ENCODE peak calls at places on chromosomes 3 and 15, in eight cellular contexts. S is astrocyte of the spinal cord, J is Caco-2, T is IMR-90, C is ovary, E is A549, Z is adrenal gland, L is GM12865. R is an unnamed sample.

GRCh38 chr15:78619022-78619950 is 1.5 kb downstream of the CHRNA3 start:
- DNase-seq in T (no peak), C (peak), J (no peak), L (no peak), E (no peak), Z (no peak), S (no peak), R (no peak)

GRCh38 chr3:66800941-66801545 is 197.1 kb upstream of the KBTBD8 start:
- DNase-seq in Z (no peak), S (peak), C (no peak), L (no peak), J (no peak), E (no peak), T (peak), R (no peak)

GRCh38 chr3:107845355-107846281 is 245.2 kb downstream of the CD47 start:
- DNase-seq in S (no peak), J (no peak), C (no peak), L (no peak), Z (no peak), E (no peak), T (peak), R (peak)

GRCh38 chr3:3087279-3087678 is 22.9 kb downstream of the IL5RA start:
- DNase-seq in E (no peak), S (no peak), L (no peak), C (no peak), Z (no peak), J (no peak), T (no peak), R (no peak)

GRCh38 chr3:112514527-112515128 is 15.4 kb upstream of the BTLA start:
- DNase-seq in L (peak), J (no peak), C (no peak), S (peak), T (peak), E (no peak), Z (no peak), R (no peak)

GRCh38 chr15:90869601-90870353 is 1.4 kb downstream of the FURIN start:
- DNase-seq in E (peak), S (peak), Z (peak), C (peak), J (peak), T (peak), L (peak), R (no peak)

GRCh38 chr3:186754006-186754405 is 29.4 kb upstream of the EIF4A2 start:
- DNase-seq in C (no peak), S (no peak), E (no peak), T (no peak), Z (no peak), L (no peak), J (no peak), R (no peak)

GRCh38 chr15:78243491-78243941 is 9.2 kb upstream of the ACSBG1 start:
- DNase-seq in E (no peak), S (peak), C (peak), J (no peak), T (peak), L (no peak), Z (peak), R (peak)

GRCh38 chr3:14037211-14037610 is 87.5 kb downstream of the CHCHD4 start:
- DNase-seq in J (no peak), C (no peak), L (no peak), S (no peak), Z (no peak), E (no peak), T (no peak), R (no peak)
- H3K4me3 ChIP-seq in J (no peak), C (no peak), L (no peak), S (no peak), Z (no peak), E (no peak), T (no peak), R (no peak)

DNA sequence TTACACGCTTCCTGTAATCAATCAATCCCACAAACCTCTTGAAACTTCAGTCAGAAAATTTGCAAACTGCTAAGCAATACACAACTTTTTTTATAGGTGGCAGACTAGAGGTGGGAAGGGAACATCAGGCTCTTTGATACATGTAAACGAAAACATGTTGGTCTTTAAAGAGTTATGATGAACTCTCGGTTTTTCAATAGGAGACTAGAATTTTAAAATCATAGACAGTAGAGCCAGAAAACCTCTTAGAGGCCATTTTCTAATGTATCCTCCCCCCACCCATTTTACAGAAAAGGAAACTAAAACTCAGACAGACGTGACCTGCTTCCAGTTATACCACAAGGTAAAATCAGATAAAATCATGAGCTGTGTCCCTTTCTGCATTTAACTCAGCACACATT is 179.1 kb upstream of the LPP start:
- DNase-seq in E (no peak), C (no peak), L (no peak), S (no peak), Z (no peak), J (no peak), T (no peak), R (no peak)
- H3K4me3 ChIP-seq in E (no peak), C (no peak), L (no peak), S (no peak), Z (no peak), J (no peak), T (no peak), R (no peak)

DNA sequence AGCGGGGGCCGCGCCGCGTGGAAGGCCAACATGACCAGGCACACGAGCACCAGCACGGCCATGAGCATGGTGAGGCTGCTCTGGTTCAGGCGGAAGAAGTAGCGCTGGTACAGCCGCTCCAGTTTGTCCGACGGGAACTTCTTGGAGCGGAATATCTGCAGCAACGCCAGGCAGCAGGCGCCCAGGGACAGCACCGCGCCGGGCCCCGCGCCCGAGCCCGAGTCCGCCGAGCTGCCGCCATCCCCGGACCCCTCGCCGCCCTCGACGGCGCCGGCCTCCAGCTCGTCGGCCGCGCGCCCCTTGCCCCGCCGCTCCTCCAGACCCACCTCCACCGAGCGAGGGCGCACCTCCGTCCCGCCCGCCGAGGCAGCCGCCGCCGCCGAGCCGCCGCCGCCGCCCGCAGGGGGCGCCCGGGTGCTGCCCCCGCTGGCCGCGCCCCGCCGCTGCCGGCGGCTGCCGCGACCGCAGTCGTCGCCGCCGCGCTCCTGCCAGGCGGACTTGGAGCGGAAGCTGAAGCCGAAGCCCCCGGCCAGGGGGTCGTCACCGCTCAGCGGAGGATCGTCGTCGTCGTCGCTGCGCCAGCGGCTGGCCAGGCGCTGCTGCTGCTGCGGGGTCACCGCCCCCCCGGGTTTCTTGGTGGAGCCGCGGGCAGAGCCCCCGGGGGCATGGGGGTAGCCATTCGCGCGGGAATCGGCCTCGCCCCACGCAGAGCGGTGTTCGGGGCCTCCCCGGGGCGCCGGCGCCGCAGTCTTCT is 964 bp downstream of the ADCY5 start:
- DNase-seq in S (no peak), C (peak), E (no peak), Z (no peak), L (no peak), J (no peak), T (no peak), R (no peak)
- H3K4me3 ChIP-seq in S (no peak), C (peak), E (peak), Z (peak), L (no peak), J (peak), T (no peak), R (peak)

GRCh38 chr15:27825023-27825422 is 274.1 kb downstream of the OCA2 start:
- DNase-seq in L (no peak), S (no peak), E (no peak), J (no peak), C (no peak), T (no peak), Z (no peak), R (no peak)

GRCh38 chr15:27826411-27826810 is 272.7 kb downstream of the OCA2 start:
- DNase-seq in T (no peak), C (no peak), J (no peak), S (peak), E (no peak), L (no peak), Z (no peak), R (no peak)

GRCh38 chr15:27828721-27829120 is 270.4 kb downstream of the OCA2 start:
- DNase-seq in C (no peak), J (no peak), T (no peak), E (no peak), Z (no peak), L (no peak), S (peak), R (no peak)

GRCh38 chr15:27826902-27827321 is 272.2 kb downstream of the OCA2 start:
- DNase-seq in L (no peak), E (no peak), T (peak), C (no peak), Z (no peak), J (no peak), S (peak), R (no peak)

GRCh38 chr15:27827336-27827735 is 271.8 kb downstream of the OCA2 start:
- DNase-seq in C (no peak), L (no peak), E (no peak), J (no peak), Z (no peak), T (peak), S (peak), R (no peak)
- H3K4me3 ChIP-seq in C (no peak), L (no peak), E (no peak), J (no peak), Z (no peak), T (no peak), S (no peak), R (no peak)

DNA sequence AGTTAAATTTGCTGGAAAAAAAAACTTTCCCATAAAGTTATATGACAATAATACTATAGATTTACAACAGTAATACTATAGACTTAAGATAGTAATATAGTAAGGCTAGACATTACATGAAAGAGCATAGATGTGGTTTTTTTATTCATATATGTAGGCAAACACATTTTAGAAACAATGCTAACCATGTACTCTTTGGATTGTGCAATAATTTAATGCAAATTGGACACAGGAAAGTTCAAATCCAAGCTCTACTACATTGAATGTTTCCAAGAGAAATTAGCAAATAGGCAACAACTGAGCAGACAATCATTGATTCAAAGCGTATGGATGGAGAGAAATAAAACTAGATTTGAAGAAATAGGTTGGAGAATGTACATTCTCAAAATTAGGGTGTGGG is 469.2 kb downstream of the CNTN3 start:
- DNase-seq in L (no peak), Z (no peak), T (no peak), S (no peak), C (no peak), E (no peak), J (no peak), R (no peak)
- H3K4me3 ChIP-seq in L (no peak), Z (no peak), T (no peak), S (no peak), C (no peak), E (no peak), J (no peak), R (no peak)

DNA sequence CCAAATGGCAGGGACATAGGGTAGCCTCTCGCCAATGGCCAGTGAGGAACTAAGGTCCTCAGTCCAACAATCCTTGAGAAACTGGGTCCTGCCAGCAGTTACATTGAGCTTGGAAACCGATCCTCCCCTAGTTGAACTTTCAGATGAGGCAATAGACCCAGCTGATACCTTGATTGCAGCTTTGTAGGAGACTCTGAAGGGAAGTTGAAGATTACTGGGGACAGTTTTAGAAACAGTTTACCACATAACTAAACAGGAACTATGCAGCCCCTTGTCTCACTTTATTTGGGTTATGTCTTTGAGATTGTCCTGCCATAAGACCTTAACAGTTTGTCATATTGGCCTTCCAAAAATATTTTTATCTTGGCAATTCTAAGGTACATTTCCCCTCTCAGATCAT is 304.1 kb upstream of the TBC1D5 start:
- DNase-seq in L (no peak), E (no peak), C (no peak), T (no peak), S (no peak), Z (no peak), J (no peak), R (no peak)
- H3K4me3 ChIP-seq in L (no peak), E (no peak), C (no peak), T (no peak), S (no peak), Z (no peak), J (no peak), R (no peak)

R was measured in prostate gland.